ENCODE peak calls at places on chromosome 20, in five cellular contexts. E is GM23248, H is PC-3, K is MM.1S, Z is HCT116. V is an unnamed sample.

GRCh38 chr20:57947421-57948176 is 237.8 kb upstream of the PMEPA1 start:
- DNase-seq in K (no peak), Z (no peak), E (peak; percentile 92), H (no peak), V (no peak)

GRCh38 chr20:64228751-64229518 is 26.6 kb upstream of the PCMTD2 start:
- DNase-seq in K (no peak), Z (no peak), E (no peak), H (no peak), V (no peak)

GRCh38 chr20:48287552-48288170 is 502.4 kb upstream of the SULF2 start:
- DNase-seq in K (no peak), E (no peak), H (no peak), Z (no peak), V (no peak)

GRCh38 chr20:63972312-63973159 is 2.8 kb upstream of the ZNF512B start:
- DNase-seq in Z (no peak), K (no peak), H (no peak), E (no peak), V (no peak)

GRCh38 chr20:33490023-33490933 is at the start of gene CBFA2T2:
- DNase-seq in Z (peak; percentile 28), H (peak; percentile 44), E (peak; percentile 87), K (peak; percentile 49), V (peak; percentile 97)

GRCh38 chr20:48180637-48181036 is 395.4 kb upstream of the SULF2 start:
- DNase-seq in K (no peak), Z (no peak), H (peak; percentile 84), E (no peak), V (no peak)

GRCh38 chr20:42701948-42702347 is 487.8 kb downstream of the PTPRT start:
- DNase-seq in H (no peak), Z (no peak), K (no peak), E (no peak), V (no peak)

GRCh38 chr20:46928580-46929132 is 34.0 kb downstream of the EYA2 start:
- DNase-seq in H (no peak), Z (no peak), K (no peak), E (peak; percentile 75), V (peak; percentile 23)

GRCh38 chr20:63218701-63219446 is 2.9 kb upstream of the YTHDF1 start:
- DNase-seq in E (no peak), Z (no peak), K (no peak), H (no peak), V (no peak)

GRCh38 chr20:8602389-8603116 is 466.3 kb upstream of the PLCB4 start:
- DNase-seq in K (peak; percentile 46), E (peak; percentile 17), H (no peak), Z (no peak), V (no peak)

GRCh38 chr20:21707999-21708737 is 2.7 kb downstream of the PAX1 start:
- DNase-seq in E (no peak), H (no peak), K (no peak), Z (no peak), V (peak; percentile 56)

GRCh38 chr20:8246153-8246552 is 114.1 kb downstream of the PLCB1 start:
- DNase-seq in Z (no peak), K (no peak), E (no peak), H (no peak), V (no peak)

GRCh38 chr20:58598271-58599015 is 52.6 kb upstream of the STX16 start:
- DNase-seq in K (no peak), H (no peak), E (peak; percentile 73), Z (no peak), V (no peak)

GRCh38 chr20:52972965-52973819 is 1.0 kb downstream of the TSHZ2 start:
- DNase-seq in K (peak; percentile 20), E (peak; percentile 56), H (no peak), Z (no peak), V (peak; percentile 60)

GRCh38 chr20:50488236-50488806 is 21.9 kb upstream of the PTPN1 start:
- DNase-seq in K (peak; percentile 29), H (no peak), E (no peak), Z (no peak), V (no peak)

GRCh38 chr20:50494428-50494827 is 15.8 kb upstream of the PTPN1 start:
- DNase-seq in K (no peak), H (no peak), Z (no peak), E (no peak), V (no peak)

GRCh38 chr20:50491168-50491567 is 19.0 kb upstream of the PTPN1 start:
- DNase-seq in H (no peak), Z (no peak), K (no peak), E (no peak), V (no peak)

GRCh38 chr20:50493881-50494253 is 16.3 kb upstream of the PTPN1 start:
- DNase-seq in E (no peak), H (no peak), K (no peak), Z (no peak), V (no peak)

GRCh38 chr20:50491926-50492634 is 18.1 kb upstream of the PTPN1 start:
- DNase-seq in E (peak; percentile 63), H (no peak), K (no peak), Z (no peak), V (no peak)
- H3K9ac ChIP-seq in E (no peak overlapping the region), H (no peak overlapping the region), K (no peak overlapping the region), Z (peak overlapping the region; percentile 42), V (no peak overlapping the region)

GRCh38 chr20:32018269-32019155 is 8.3 kb downstream of the CCM2L start:
- DNase-seq in K (peak; percentile 61), Z (peak; percentile 81), E (peak; percentile 14), H (peak; percentile 53), V (peak; percentile 92)

GRCh38 chr20:32017711-32018251 is 7.5 kb downstream of the CCM2L start:
- DNase-seq in E (no peak), H (peak; percentile 68), Z (peak; percentile 79), K (peak; percentile 85), V (peak; percentile 93)

GRCh38 chr20:32019156-32019510 is 8.9 kb downstream of the CCM2L start:
- DNase-seq in K (no peak), E (peak; percentile 26), Z (no peak), H (no peak), V (peak; percentile 82)

GRCh38 chr20:32021091-32021490 is 10.9 kb downstream of the CCM2L start:
- DNase-seq in K (no peak), H (no peak), E (peak; percentile 22), Z (no peak), V (no peak)

DNA sequence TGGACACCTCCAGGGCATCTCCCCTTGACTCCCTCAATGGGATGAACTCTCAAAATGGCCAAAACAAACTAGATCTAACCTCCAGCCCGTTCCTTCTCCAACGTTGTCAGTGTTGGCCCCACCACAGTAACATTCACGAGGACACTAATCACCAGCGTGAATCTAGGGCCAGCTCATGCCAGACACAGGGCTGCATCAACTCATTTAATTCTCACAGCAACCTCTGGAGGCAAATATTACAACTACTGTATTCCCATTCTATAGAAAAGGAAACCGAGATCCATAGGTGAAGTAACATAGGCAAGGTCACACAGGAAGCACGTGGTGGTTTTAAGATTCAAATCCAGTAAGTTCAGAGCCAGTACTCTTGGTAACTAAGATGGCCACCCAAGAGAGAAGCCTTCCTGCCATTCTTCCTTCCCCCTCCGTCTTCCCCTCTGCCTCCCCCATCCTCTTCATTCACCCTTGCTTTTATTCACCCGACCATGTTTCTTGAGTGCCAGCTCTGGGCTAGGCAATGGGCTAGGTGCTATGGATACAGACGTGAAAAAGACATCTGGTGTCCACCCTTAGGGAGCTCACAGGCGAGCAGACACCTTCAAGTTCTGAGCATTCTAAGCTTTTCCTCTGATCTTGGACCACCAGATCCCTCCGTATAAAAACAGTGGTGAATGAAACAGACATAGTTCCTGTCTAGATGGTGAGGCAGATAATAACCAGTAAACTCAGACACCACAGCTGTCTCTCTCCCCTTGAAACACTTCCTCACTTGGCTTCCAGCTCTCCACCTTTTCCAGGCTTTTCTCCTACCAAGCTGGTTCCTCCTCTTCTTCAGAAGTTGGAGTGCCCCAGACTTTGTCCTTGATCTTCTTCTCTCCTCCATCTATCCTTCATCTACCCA is 9.6 kb downstream of the CCM2L start:
- DNase-seq in H (no peak), Z (no peak), K (no peak), E (peak; percentile 12), V (no peak)
- TF ChIP-seq EZH2 in H (no peak), Z (no peak), K (no peak), E (peak; percentile 57), V (no peak)

GRCh38 chr20:4065405-4065841 is 50.1 kb upstream of the RNF24 start:
- DNase-seq in H (peak; percentile 49), K (no peak), E (peak; percentile 88), Z (no peak), V (no peak)
- TF ChIP-seq EZH2phosphoT487 in H (no peak), K (no peak), E (no peak), Z (no peak), V (no peak)

GRCh38 chr20:56558968-56559367 is 25.9 kb downstream of the FAM209B start:
- DNase-seq in Z (no peak), E (no peak), K (no peak), H (no peak), V (no peak)

GRCh38 chr20:56551571-56551970 is 18.5 kb downstream of the FAM209B start:
- DNase-seq in H (no peak), Z (no peak), E (no peak), K (no peak), V (no peak)

GRCh38 chr20:56552911-56553629 is 20.0 kb downstream of the FAM209B start:
- DNase-seq in K (peak; percentile 76), E (no peak), Z (no peak), H (no peak), V (no peak)

GRCh38 chr20:56554869-56555268 is 21.8 kb downstream of the FAM209B start:
- DNase-seq in K (peak; percentile 97), E (peak; percentile 97), H (peak; percentile 99), Z (peak; percentile 90), V (no peak)
- H3K9ac ChIP-seq in K (peak overlapping the region; percentile 73), E (peak overlapping the region; percentile 42), H (no peak overlapping the region), Z (peak overlapping the region; percentile 17), V (no peak overlapping the region)

V was measured in neural progenitor cell.